ENCODE peak calls at places on chromosomes 13 and 19, in four cellular contexts. F is heart left ventricle, S is cardiac muscle cell, Z is coronary artery. T is an unnamed sample.

GRCh38 chr13:67574320-67575233 is 344.4 kb upstream of the PCDH9 start:
- DNase-seq in F (no peak), S (no peak), Z (no peak), T (no peak)

GRCh38 chr13:71866173-71867091 is 572 bp downstream of the DACH1 start:
- DNase-seq in F (peak; percentile 33), S (peak; percentile 14), Z (no peak), T (no peak)

GRCh38 chr19:27975419-27976005 is 1237.4 kb downstream of the UQCRFS1 start:
- DNase-seq in F (no peak), S (no peak), Z (no peak), T (no peak)

GRCh38 chr13:48600374-48601364 is 53.1 kb upstream of the CYSLTR2 start:
- DNase-seq in F (no peak), S (peak; percentile 96), Z (no peak), T (no peak)

GRCh38 chr19:3413796-3414327 is 47.5 kb downstream of the NFIC start:
- DNase-seq in F (no peak), S (no peak), Z (no peak), T (no peak)

GRCh38 chr13:97182065-97182890 is 39.9 kb upstream of the MBNL2 start:
- DNase-seq in F (no peak), S (no peak), Z (no peak), T (no peak)

GRCh38 chr19:16977306-16977705 is 49.3 kb downstream of the CPAMD8 start:
- DNase-seq in F (no peak), S (no peak), Z (no peak), T (no peak)

GRCh38 chr19:30388819-30389218 is 16.6 kb downstream of the ZNF536 start:
- DNase-seq in F (no peak), S (no peak), Z (no peak), T (no peak)

GRCh38 chr19:49921871-49922755 is 6.9 kb upstream of the ATF5 start:
- DNase-seq in F (no peak), S (peak; percentile 50), Z (no peak), T (no peak)

GRCh38 chr13:47508518-47509228 is 492.4 kb downstream of the SUCLA2 start:
- DNase-seq in F (no peak), S (no peak), Z (no peak), T (no peak)

GRCh38 chr19:40594657-40595077 is 6.5 kb upstream of the LTBP4 start:
- DNase-seq in F (peak; percentile 25), S (no peak), Z (no peak), T (peak; percentile 39)

GRCh38 chr19:49950956-49951526 is 9.9 kb downstream of the SIGLEC11 start:
- DNase-seq in F (no peak), S (no peak), Z (no peak), T (no peak)

GRCh38 chr19:28542394-28543243 is 670.3 kb downstream of the UQCRFS1 start:
- DNase-seq in F (no peak), S (no peak), Z (no peak), T (no peak)

GRCh38 chr19:35116085-35116801 is 620 bp downstream of the FXYD3 start:
- DNase-seq in F (no peak), S (no peak), Z (no peak), T (no peak)
- H3K27ac ChIP-seq in F (no peak overlapping the region), S (no peak overlapping the region), Z (no peak overlapping the region), T (peak overlapping the region; percentile 98)

GRCh38 chr19:53580871-53581835 is 43.2 kb downstream of the ZNF331 start:
- DNase-seq in F (no peak), S (no peak), Z (no peak), T (no peak)

GRCh38 chr19:53579518-53579917 is 41.6 kb downstream of the ZNF331 start:
- DNase-seq in F (no peak), S (no peak), Z (no peak), T (no peak)

GRCh38 chr19:53581871-53582279 is 43.9 kb downstream of the ZNF331 start:
- DNase-seq in F (no peak), S (no peak), Z (no peak), T (no peak)

GRCh38 chr19:53577968-53578367 is 40.0 kb downstream of the ZNF331 start:
- DNase-seq in F (no peak), S (no peak), Z (no peak), T (no peak)

GRCh38 chr19:53576941-53577653 is 39.2 kb downstream of the ZNF331 start:
- DNase-seq in F (no peak), S (no peak), Z (peak; percentile 26), T (no peak)
- H3K27ac ChIP-seq in F (no peak overlapping the region), S (no peak overlapping the region), Z (no peak overlapping the region), T (no peak overlapping the region)

GRCh38 chr13:24033527-24034302 is 126.8 kb upstream of the SPATA13 start:
- DNase-seq in F (no peak), S (peak; percentile 95), Z (no peak), T (no peak)

GRCh38 chr13:24032252-24032651 is 128.3 kb upstream of the SPATA13 start:
- DNase-seq in F (no peak), S (peak; percentile 95), Z (no peak), T (no peak)

GRCh38 chr13:24036115-24036514 is 124.4 kb upstream of the SPATA13 start:
- DNase-seq in F (no peak), S (peak; percentile 90), Z (no peak), T (no peak)

GRCh38 chr13:24035411-24035810 is 125.1 kb upstream of the SPATA13 start:
- DNase-seq in F (no peak), S (no peak), Z (no peak), T (no peak)

DNA sequence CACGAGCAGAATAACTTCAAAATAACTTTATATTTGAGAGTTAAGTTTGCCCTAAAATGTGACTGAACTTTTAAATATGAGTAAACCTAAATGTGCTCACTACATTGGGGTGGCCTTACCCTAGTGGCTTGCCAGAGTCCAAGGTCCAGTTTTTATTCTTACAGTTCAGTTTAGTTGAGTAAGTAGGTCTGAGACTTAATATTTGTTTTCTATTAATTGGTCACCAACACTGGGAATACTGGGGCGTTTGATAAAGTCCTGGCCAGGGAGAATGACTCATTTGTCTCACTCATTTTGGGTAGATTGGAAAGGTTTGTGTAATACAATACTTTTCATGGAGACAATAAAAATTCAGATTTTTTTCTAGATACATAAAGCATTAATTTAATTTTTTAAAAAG is 127.8 kb upstream of the SPATA13 start:
- DNase-seq in F (no peak), S (peak; percentile 49), Z (no peak), T (no peak)
- H3K27ac ChIP-seq in F (peak overlapping the region; percentile 53), S (no peak overlapping the region), Z (peak overlapping the region; percentile 44), T (no peak overlapping the region)

DNA sequence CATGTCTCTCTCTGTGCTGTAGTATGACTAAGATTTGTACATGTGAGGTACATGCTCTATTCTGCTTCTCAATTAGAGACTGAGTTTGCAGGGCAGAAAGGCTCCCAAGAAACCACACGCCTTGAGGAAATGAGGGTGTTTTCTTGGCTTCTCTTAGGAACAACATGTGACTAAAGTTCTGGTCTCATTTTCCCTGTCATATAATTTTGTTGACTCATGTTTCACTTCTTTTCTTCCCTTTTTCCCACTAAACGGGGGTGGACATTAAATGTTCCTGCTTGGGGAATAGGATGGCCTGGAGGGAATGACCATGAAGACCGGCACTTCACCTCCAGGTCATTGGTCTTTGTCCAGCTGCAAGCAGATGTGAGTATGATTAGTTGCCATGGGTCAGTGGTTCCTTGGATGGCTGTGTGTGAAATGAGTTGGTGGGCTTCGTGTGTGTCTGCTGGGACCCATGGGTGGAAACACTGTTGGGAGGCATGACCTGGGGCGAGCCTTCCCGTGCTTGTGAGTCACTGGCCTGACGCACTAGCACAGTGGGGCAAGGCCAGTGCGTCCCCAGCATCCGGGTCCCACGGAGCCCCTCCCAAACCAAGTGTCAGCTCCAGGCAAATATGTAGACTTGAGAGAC is 56.6 kb downstream of the COL4A1 start:
- DNase-seq in F (peak; percentile 82), S (peak; percentile 82), Z (peak; percentile 90), T (no peak)
- H3K27ac ChIP-seq in F (peak overlapping the region; percentile 68), S (no peak overlapping the region), Z (peak overlapping the region; percentile 94), T (no peak overlapping the region)

GRCh38 chr13:79673993-79674377 is 193.0 kb downstream of the NDFIP2 start:
- DNase-seq in F (no peak), S (no peak), Z (no peak), T (no peak)
- H3K27ac ChIP-seq in F (peak overlapping the region; percentile 73), S (peak overlapping the region; percentile 86), Z (no peak overlapping the region), T (no peak overlapping the region)

DNA sequence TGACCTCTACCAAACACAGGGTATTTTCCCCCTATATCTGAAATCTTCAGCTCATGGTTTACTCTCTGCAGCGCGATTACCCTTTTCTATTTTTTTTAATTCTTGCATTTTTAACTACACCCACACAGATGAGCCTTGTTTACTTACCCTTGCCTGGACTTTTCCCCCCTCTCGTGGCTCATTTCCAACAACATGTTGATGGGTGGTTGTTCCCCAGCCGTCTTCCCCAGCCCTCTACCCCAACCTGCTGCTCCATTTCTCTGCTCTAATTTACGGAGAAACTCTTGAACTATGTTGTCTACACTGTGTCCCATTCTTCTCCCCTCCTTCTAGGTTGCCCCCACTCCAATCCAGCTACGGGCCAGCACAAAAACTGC is 674 bp downstream of the ZNF790 start:
- DNase-seq in F (no peak), S (no peak), Z (no peak), T (no peak)
- H3K27ac ChIP-seq in F (peak overlapping the region; percentile 92), S (peak overlapping the region; percentile 97), Z (peak overlapping the region; percentile 84), T (peak overlapping the region; percentile 96)

GRCh38 chr13:30697177-30697953 is 38.0 kb upstream of the ALOX5AP start:
- DNase-seq in F (no peak), S (no peak), Z (peak; percentile 56), T (no peak)
- H3K27ac ChIP-seq in F (no peak overlapping the region), S (no peak overlapping the region), Z (no peak overlapping the region), T (no peak overlapping the region)

T was measured in caudate nucleus.